ENCODE peak calls at places on chromosome 17, in five cellular contexts. U, N, M, K and T are unnamed samples.

GRCh38 chr17:47298712-47299111 is 25.0 kb upstream of the EFCAB13 start:
- DNase-seq in U (no peak), N (no peak), K (no peak), M (no peak), T (no peak)

GRCh38 chr17:57574040-57574513 is 171.0 kb downstream of the CCDC182 start:
- DNase-seq in K (no peak), N (no peak), M (no peak), U (no peak), T (no peak)

GRCh38 chr17:77400445-77400870 is 259.7 kb downstream of the SEC14L1 start:
- DNase-seq in U (peak), K (peak), M (peak), N (peak), T (peak)

GRCh38 chr17:42608692-42609181 is 437 bp downstream of the RETREG3 start:
- DNase-seq in N (no peak), K (peak), M (no peak), U (peak), T (peak)

GRCh38 chr17:66904760-66905637 is 59.5 kb upstream of the CACNG4 start:
- DNase-seq in N (no peak), U (no peak), M (no peak), K (no peak), T (no peak)

GRCh38 chr17:80437532-80437931 is 22.6 kb downstream of the ENDOV start:
- DNase-seq in N (no peak), M (no peak), K (no peak), U (no peak), T (no peak)

GRCh38 chr17:74864866-74865395 is 5.2 kb upstream of the GRIN2C start:
- DNase-seq in U (peak), K (peak), N (peak), M (peak), T (peak)

GRCh38 chr17:5418858-5419355 is 555 bp downstream of the NUP88 start:
- DNase-seq in K (peak), M (peak), U (peak), N (peak), T (peak)

GRCh38 chr17:40303009-40303657 is 5.8 kb upstream of the RARA start:
- DNase-seq in U (peak), M (peak), K (peak), N (no peak), T (peak)

GRCh38 chr17:34979650-34980352 is 511 bp upstream of the LIG3 start:
- DNase-seq in K (no peak), U (no peak), M (no peak), N (no peak), T (no peak)